ENCODE peak calls at places on chromosomes 2 and 18, in six cellular contexts. One of them, this sample, is unnamed.

GRCh38 chr2:184047536-184047935 is 550.8 kb upstream of the ZNF804A start:
- DNase-seq in EL: no peak
- DNase-seq in NCI-H1092 treated with DMSO at 0.1 percent for 48 hours: no peak
- DNase-seq in activated CD4-positive, alpha-beta T cell treated with anti-CD3 and anti-CD28 coated beads, Interleukin-2, amount 50 U/mL, for 1 hour: no peak
- DNase-seq in T follicular helper cell: no peak
- DNase-seq in neuronal stem cell: no peak
- DNase-seq in this sample: no peak

GRCh38 chr18:22108674-22109073 is 60.7 kb upstream of the GATA6 start:
- DNase-seq in EL: no peak
- DNase-seq in neuronal stem cell: no peak
- DNase-seq in NCI-H1092 treated with DMSO at 0.1 percent for 48 hours: no peak
- DNase-seq in activated CD4-positive, alpha-beta T cell treated with anti-CD3 and anti-CD28 coated beads, Interleukin-2, amount 50 U/mL, for 1 hour: no peak
- DNase-seq in T follicular helper cell: no peak
- DNase-seq in this sample: no peak

GRCh38 chr2:107808986-107809385 is 17.7 kb upstream of the RGPD4 start:
- DNase-seq in activated CD4-positive, alpha-beta T cell treated with anti-CD3 and anti-CD28 coated beads, Interleukin-2, amount 50 U/mL, for 1 hour: no peak
- DNase-seq in EL: peak; percentile 2
- DNase-seq in NCI-H1092 treated with DMSO at 0.1 percent for 48 hours: peak; percentile 48
- DNase-seq in T follicular helper cell: no peak
- DNase-seq in neuronal stem cell: no peak
- DNase-seq in this sample: peak; percentile 65

GRCh38 chr2:5392658-5393057 is 299.5 kb upstream of the SOX11 start:
- DNase-seq in activated CD4-positive, alpha-beta T cell treated with anti-CD3 and anti-CD28 coated beads, Interleukin-2, amount 50 U/mL, for 1 hour: no peak
- DNase-seq in T follicular helper cell: no peak
- DNase-seq in neuronal stem cell: no peak
- DNase-seq in EL: no peak
- DNase-seq in NCI-H1092 treated with DMSO at 0.1 percent for 48 hours: no peak
- DNase-seq in this sample: no peak

GRCh38 chr2:127652786-127653357 is 6.9 kb downstream of the GPR17 start:
- DNase-seq in T follicular helper cell: no peak
- DNase-seq in activated CD4-positive, alpha-beta T cell treated with anti-CD3 and anti-CD28 coated beads, Interleukin-2, amount 50 U/mL, for 1 hour: no peak
- DNase-seq in NCI-H1092 treated with DMSO at 0.1 percent for 48 hours: no peak
- DNase-seq in EL: no peak
- DNase-seq in neuronal stem cell: no peak
- DNase-seq in this sample: peak; percentile 27

GRCh38 chr2:19365126-19365525 is 6.7 kb upstream of the OSR1 start:
- DNase-seq in T follicular helper cell: no peak
- DNase-seq in neuronal stem cell: no peak
- DNase-seq in EL: no peak
- DNase-seq in activated CD4-positive, alpha-beta T cell treated with anti-CD3 and anti-CD28 coated beads, Interleukin-2, amount 50 U/mL, for 1 hour: no peak
- DNase-seq in NCI-H1092 treated with DMSO at 0.1 percent for 48 hours: no peak
- DNase-seq in this sample: no peak

GRCh38 chr2:111946294-111947114 is 48.1 kb downstream of the MERTK start:
- DNase-seq in T follicular helper cell: no peak
- DNase-seq in NCI-H1092 treated with DMSO at 0.1 percent for 48 hours: no peak
- DNase-seq in EL: peak; percentile 77
- DNase-seq in neuronal stem cell: no peak
- DNase-seq in activated CD4-positive, alpha-beta T cell treated with anti-CD3 and anti-CD28 coated beads, Interleukin-2, amount 50 U/mL, for 1 hour: no peak
- DNase-seq in this sample: no peak

GRCh38 chr18:48543228-48543627 is 4.4 kb downstream of the CTIF start:
- DNase-seq in activated CD4-positive, alpha-beta T cell treated with anti-CD3 and anti-CD28 coated beads, Interleukin-2, amount 50 U/mL, for 1 hour: peak; percentile 12
- DNase-seq in NCI-H1092 treated with DMSO at 0.1 percent for 48 hours: no peak
- DNase-seq in EL: no peak
- DNase-seq in neuronal stem cell: no peak
- DNase-seq in T follicular helper cell: no peak
- DNase-seq in this sample: no peak